ENCODE peak calls at places on chromosomes 16 and 17, in nine cellular contexts. One of them, this sample, is unnamed.

GRCh38 chr17:68790931-68791330 is 164.3 kb downstream of the ABCA8 start:
- DNase-seq in T-helper 1 cell: no peak
- DNase-seq in iris pigment epithelial cell: no peak
- DNase-seq in activated T-helper 1 cell treated with anti-CD3 and anti-CD28 coated beads, Interleukin-12 subunit alpha, Interleukin-12 subunit beta, Interleukin-2, Interleukin-4 antibody, amounts not matched to agents 30 ng/mL and 10 ng/mL and 1 ng/mL, durations not matched to agents 14 hours and 24 hours and 36 hours: no peak
- DNase-seq in AG04450: no peak
- DNase-seq in activated naive CD4-positive, alpha-beta T cell treated with anti-CD3 and anti-CD28 coated beads for 36 hours: no peak
- DNase-seq in left cardiac atrium: peak
- DNase-seq in cardiac muscle cell: no peak
- DNase-seq in NCI-H1105 treated with DMSO at 0.1 percent for 48 hours: no peak
- DNase-seq in this sample: no peak

GRCh38 chr16:24848065-24848464 is 2.3 kb downstream of the SLC5A11 start:
- DNase-seq in T-helper 1 cell: no peak
- DNase-seq in iris pigment epithelial cell: peak
- DNase-seq in activated T-helper 1 cell treated with anti-CD3 and anti-CD28 coated beads, Interleukin-12 subunit alpha, Interleukin-12 subunit beta, Interleukin-2, Interleukin-4 antibody, amounts not matched to agents 30 ng/mL and 10 ng/mL and 1 ng/mL, durations not matched to agents 14 hours and 24 hours and 36 hours: no peak
- DNase-seq in AG04450: no peak
- DNase-seq in activated naive CD4-positive, alpha-beta T cell treated with anti-CD3 and anti-CD28 coated beads for 36 hours: no peak
- DNase-seq in left cardiac atrium: no peak
- DNase-seq in cardiac muscle cell: no peak
- DNase-seq in NCI-H1105 treated with DMSO at 0.1 percent for 48 hours: no peak
- DNase-seq in this sample: no peak

GRCh38 chr16:4924593-4925378 is 12.2 kb downstream of the PPL start:
- DNase-seq in T-helper 1 cell: no peak
- DNase-seq in iris pigment epithelial cell: no peak
- DNase-seq in activated T-helper 1 cell treated with anti-CD3 and anti-CD28 coated beads, Interleukin-12 subunit alpha, Interleukin-12 subunit beta, Interleukin-2, Interleukin-4 antibody, amounts not matched to agents 30 ng/mL and 10 ng/mL and 1 ng/mL, durations not matched to agents 14 hours and 24 hours and 36 hours: no peak
- DNase-seq in AG04450: no peak
- DNase-seq in activated naive CD4-positive, alpha-beta T cell treated with anti-CD3 and anti-CD28 coated beads for 36 hours: no peak
- DNase-seq in left cardiac atrium: no peak
- DNase-seq in cardiac muscle cell: no peak
- DNase-seq in NCI-H1105 treated with DMSO at 0.1 percent for 48 hours: no peak
- DNase-seq in this sample: no peak

GRCh38 chr17:59331929-59332889 is 754 bp downstream of the YPEL2 start:
- DNase-seq in T-helper 1 cell: peak
- DNase-seq in iris pigment epithelial cell: peak
- DNase-seq in activated T-helper 1 cell treated with anti-CD3 and anti-CD28 coated beads, Interleukin-12 subunit alpha, Interleukin-12 subunit beta, Interleukin-2, Interleukin-4 antibody, amounts not matched to agents 30 ng/mL and 10 ng/mL and 1 ng/mL, durations not matched to agents 14 hours and 24 hours and 36 hours: peak
- DNase-seq in AG04450: no peak
- DNase-seq in activated naive CD4-positive, alpha-beta T cell treated with anti-CD3 and anti-CD28 coated beads for 36 hours: peak
- DNase-seq in left cardiac atrium: peak
- DNase-seq in cardiac muscle cell: peak
- DNase-seq in NCI-H1105 treated with DMSO at 0.1 percent for 48 hours: no peak
- DNase-seq in this sample: no peak

GRCh38 chr16:67883146-67883871 is 1.4 kb upstream of the NRN1L start:
- DNase-seq in T-helper 1 cell: no peak
- DNase-seq in iris pigment epithelial cell: no peak
- DNase-seq in activated T-helper 1 cell treated with anti-CD3 and anti-CD28 coated beads, Interleukin-12 subunit alpha, Interleukin-12 subunit beta, Interleukin-2, Interleukin-4 antibody, amounts not matched to agents 30 ng/mL and 10 ng/mL and 1 ng/mL, durations not matched to agents 14 hours and 24 hours and 36 hours: no peak
- DNase-seq in AG04450: no peak
- DNase-seq in activated naive CD4-positive, alpha-beta T cell treated with anti-CD3 and anti-CD28 coated beads for 36 hours: no peak
- DNase-seq in left cardiac atrium: no peak
- DNase-seq in cardiac muscle cell: no peak
- DNase-seq in NCI-H1105 treated with DMSO at 0.1 percent for 48 hours: no peak
- DNase-seq in this sample: no peak

GRCh38 chr17:79008666-79009387 is 737 bp downstream of the CANT1 start:
- DNase-seq in T-helper 1 cell: no peak
- DNase-seq in iris pigment epithelial cell: no peak
- DNase-seq in activated T-helper 1 cell treated with anti-CD3 and anti-CD28 coated beads, Interleukin-12 subunit alpha, Interleukin-12 subunit beta, Interleukin-2, Interleukin-4 antibody, amounts not matched to agents 30 ng/mL and 10 ng/mL and 1 ng/mL, durations not matched to agents 14 hours and 24 hours and 36 hours: no peak
- DNase-seq in AG04450: no peak
- DNase-seq in activated naive CD4-positive, alpha-beta T cell treated with anti-CD3 and anti-CD28 coated beads for 36 hours: peak
- DNase-seq in left cardiac atrium: no peak
- DNase-seq in cardiac muscle cell: no peak
- DNase-seq in NCI-H1105 treated with DMSO at 0.1 percent for 48 hours: no peak
- DNase-seq in this sample: no peak

GRCh38 chr17:73292031-73292531 is 19.7 kb downstream of the CDC42EP4 start:
- DNase-seq in T-helper 1 cell: no peak
- DNase-seq in iris pigment epithelial cell: peak
- DNase-seq in activated T-helper 1 cell treated with anti-CD3 and anti-CD28 coated beads, Interleukin-12 subunit alpha, Interleukin-12 subunit beta, Interleukin-2, Interleukin-4 antibody, amounts not matched to agents 30 ng/mL and 10 ng/mL and 1 ng/mL, durations not matched to agents 14 hours and 24 hours and 36 hours: no peak
- DNase-seq in AG04450: no peak
- DNase-seq in activated naive CD4-positive, alpha-beta T cell treated with anti-CD3 and anti-CD28 coated beads for 36 hours: no peak
- DNase-seq in left cardiac atrium: peak
- DNase-seq in cardiac muscle cell: no peak
- DNase-seq in NCI-H1105 treated with DMSO at 0.1 percent for 48 hours: no peak
- DNase-seq in this sample: no peak

GRCh38 chr16:67252806-67253497 is 4.2 kb downstream of the SLC9A5 start:
- DNase-seq in T-helper 1 cell: no peak
- DNase-seq in iris pigment epithelial cell: no peak
- DNase-seq in activated T-helper 1 cell treated with anti-CD3 and anti-CD28 coated beads, Interleukin-12 subunit alpha, Interleukin-12 subunit beta, Interleukin-2, Interleukin-4 antibody, amounts not matched to agents 30 ng/mL and 10 ng/mL and 1 ng/mL, durations not matched to agents 14 hours and 24 hours and 36 hours: no peak
- DNase-seq in AG04450: no peak
- DNase-seq in activated naive CD4-positive, alpha-beta T cell treated with anti-CD3 and anti-CD28 coated beads for 36 hours: no peak
- DNase-seq in left cardiac atrium: no peak
- DNase-seq in cardiac muscle cell: no peak
- DNase-seq in NCI-H1105 treated with DMSO at 0.1 percent for 48 hours: no peak
- DNase-seq in this sample: no peak

GRCh38 chr16:86718118-86718517 is 139.8 kb downstream of the FOXL1 start:
- DNase-seq in T-helper 1 cell: no peak
- DNase-seq in iris pigment epithelial cell: peak
- DNase-seq in activated T-helper 1 cell treated with anti-CD3 and anti-CD28 coated beads, Interleukin-12 subunit alpha, Interleukin-12 subunit beta, Interleukin-2, Interleukin-4 antibody, amounts not matched to agents 30 ng/mL and 10 ng/mL and 1 ng/mL, durations not matched to agents 14 hours and 24 hours and 36 hours: peak
- DNase-seq in AG04450: no peak
- DNase-seq in activated naive CD4-positive, alpha-beta T cell treated with anti-CD3 and anti-CD28 coated beads for 36 hours: peak
- DNase-seq in left cardiac atrium: no peak
- DNase-seq in cardiac muscle cell: no peak
- DNase-seq in NCI-H1105 treated with DMSO at 0.1 percent for 48 hours: no peak
- DNase-seq in this sample: no peak

GRCh38 chr17:64327201-64327930 is 63.3 kb downstream of the PECAM1 start:
- DNase-seq in T-helper 1 cell: no peak
- DNase-seq in iris pigment epithelial cell: no peak
- DNase-seq in activated T-helper 1 cell treated with anti-CD3 and anti-CD28 coated beads, Interleukin-12 subunit alpha, Interleukin-12 subunit beta, Interleukin-2, Interleukin-4 antibody, amounts not matched to agents 30 ng/mL and 10 ng/mL and 1 ng/mL, durations not matched to agents 14 hours and 24 hours and 36 hours: no peak
- DNase-seq in AG04450: no peak
- DNase-seq in activated naive CD4-positive, alpha-beta T cell treated with anti-CD3 and anti-CD28 coated beads for 36 hours: no peak
- DNase-seq in left cardiac atrium: peak
- DNase-seq in cardiac muscle cell: no peak
- DNase-seq in NCI-H1105 treated with DMSO at 0.1 percent for 48 hours: no peak
- DNase-seq in this sample: no peak

GRCh38 chr17:2089021-2089422 is 34.1 kb downstream of the HIC1 start:
- DNase-seq in T-helper 1 cell: no peak
- DNase-seq in iris pigment epithelial cell: peak
- DNase-seq in activated T-helper 1 cell treated with anti-CD3 and anti-CD28 coated beads, Interleukin-12 subunit alpha, Interleukin-12 subunit beta, Interleukin-2, Interleukin-4 antibody, amounts not matched to agents 30 ng/mL and 10 ng/mL and 1 ng/mL, durations not matched to agents 14 hours and 24 hours and 36 hours: no peak
- DNase-seq in AG04450: no peak
- DNase-seq in activated naive CD4-positive, alpha-beta T cell treated with anti-CD3 and anti-CD28 coated beads for 36 hours: no peak
- DNase-seq in left cardiac atrium: no peak
- DNase-seq in cardiac muscle cell: no peak
- DNase-seq in NCI-H1105 treated with DMSO at 0.1 percent for 48 hours: no peak
- DNase-seq in this sample: no peak

GRCh38 chr16:30382398-30383015 is at the start of gene SEPTIN1:
- DNase-seq in T-helper 1 cell: peak
- DNase-seq in iris pigment epithelial cell: no peak
- DNase-seq in activated T-helper 1 cell treated with anti-CD3 and anti-CD28 coated beads, Interleukin-12 subunit alpha, Interleukin-12 subunit beta, Interleukin-2, Interleukin-4 antibody, amounts not matched to agents 30 ng/mL and 10 ng/mL and 1 ng/mL, durations not matched to agents 14 hours and 24 hours and 36 hours: peak
- DNase-seq in AG04450: no peak
- DNase-seq in activated naive CD4-positive, alpha-beta T cell treated with anti-CD3 and anti-CD28 coated beads for 36 hours: peak
- DNase-seq in left cardiac atrium: no peak
- DNase-seq in cardiac muscle cell: no peak
- DNase-seq in NCI-H1105 treated with DMSO at 0.1 percent for 48 hours: no peak
- DNase-seq in this sample: no peak

GRCh38 chr16:27273330-27273669 is 4.7 kb upstream of the NSMCE1 start:
- DNase-seq in T-helper 1 cell: no peak
- DNase-seq in iris pigment epithelial cell: no peak
- DNase-seq in activated T-helper 1 cell treated with anti-CD3 and anti-CD28 coated beads, Interleukin-12 subunit alpha, Interleukin-12 subunit beta, Interleukin-2, Interleukin-4 antibody, amounts not matched to agents 30 ng/mL and 10 ng/mL and 1 ng/mL, durations not matched to agents 14 hours and 24 hours and 36 hours: no peak
- DNase-seq in AG04450: no peak
- DNase-seq in activated naive CD4-positive, alpha-beta T cell treated with anti-CD3 and anti-CD28 coated beads for 36 hours: no peak
- DNase-seq in left cardiac atrium: no peak
- DNase-seq in cardiac muscle cell: no peak
- DNase-seq in NCI-H1105 treated with DMSO at 0.1 percent for 48 hours: no peak
- DNase-seq in this sample: no peak

GRCh38 chr17:80586464-80587228 is 42.0 kb downstream of the RPTOR start:
- DNase-seq in T-helper 1 cell: no peak
- DNase-seq in iris pigment epithelial cell: peak
- DNase-seq in activated T-helper 1 cell treated with anti-CD3 and anti-CD28 coated beads, Interleukin-12 subunit alpha, Interleukin-12 subunit beta, Interleukin-2, Interleukin-4 antibody, amounts not matched to agents 30 ng/mL and 10 ng/mL and 1 ng/mL, durations not matched to agents 14 hours and 24 hours and 36 hours: no peak
- DNase-seq in AG04450: peak
- DNase-seq in activated naive CD4-positive, alpha-beta T cell treated with anti-CD3 and anti-CD28 coated beads for 36 hours: no peak
- DNase-seq in left cardiac atrium: no peak
- DNase-seq in cardiac muscle cell: no peak
- DNase-seq in NCI-H1105 treated with DMSO at 0.1 percent for 48 hours: no peak
- DNase-seq in this sample: no peak